ENCODE peak calls at places on chromosomes 4 and X, in seven cellular contexts. One of them, this sample, is unnamed.

GRCh38 chrX:72540318-72540717 is 32.3 kb downstream of the HDAC8 start:
- DNase-seq in PC-9: no peak
- DNase-seq in GM23338: peak; percentile 39
- DNase-seq in GM23248: peak; percentile 41
- DNase-seq in MM.1S: no peak
- DNase-seq in HCT116: no peak
- DNase-seq in hepatocyte: peak; percentile 8
- DNase-seq in this sample: peak; percentile 44

GRCh38 chr4:19151684-19152083 is 1100.0 kb upstream of the SLIT2 start:
- DNase-seq in HCT116: no peak
- DNase-seq in PC-9: no peak
- DNase-seq in hepatocyte: no peak
- DNase-seq in MM.1S: no peak
- DNase-seq in GM23248: no peak
- DNase-seq in GM23338: no peak
- DNase-seq in this sample: no peak

GRCh38 chr4:66921433-66921832 is 623.9 kb downstream of the CENPC start:
- DNase-seq in GM23338: no peak
- DNase-seq in HCT116: no peak
- DNase-seq in hepatocyte: no peak
- DNase-seq in PC-9: no peak
- DNase-seq in GM23248: no peak
- DNase-seq in MM.1S: no peak
- DNase-seq in this sample: no peak

GRCh38 chr4:126727461-126727860 is 905.3 kb upstream of the INTU start:
- DNase-seq in PC-9: no peak
- DNase-seq in MM.1S: no peak
- DNase-seq in GM23338: no peak
- DNase-seq in hepatocyte: no peak
- DNase-seq in HCT116: no peak
- DNase-seq in GM23248: peak; percentile 44
- DNase-seq in this sample: no peak

GRCh38 chr4:52957791-52958190 is 95.7 kb downstream of the RASL11B start:
- DNase-seq in PC-9: no peak
- DNase-seq in MM.1S: no peak
- DNase-seq in hepatocyte: no peak
- DNase-seq in HCT116: no peak
- DNase-seq in GM23248: no peak
- DNase-seq in GM23338: no peak
- DNase-seq in this sample: no peak

GRCh38 chr4:128572778-128573241 is 236.7 kb upstream of the JADE1 start:
- DNase-seq in MM.1S: no peak
- DNase-seq in hepatocyte: no peak
- DNase-seq in PC-9: peak; percentile 19
- DNase-seq in HCT116: no peak
- DNase-seq in GM23248: no peak
- DNase-seq in GM23338: no peak
- DNase-seq in this sample: peak; percentile 38

GRCh38 chrX:35251229-35251628 is 308.6 kb downstream of the FAM47B start:
- DNase-seq in PC-9: no peak
- DNase-seq in hepatocyte: no peak
- DNase-seq in MM.1S: no peak
- DNase-seq in GM23248: no peak
- DNase-seq in GM23338: no peak
- DNase-seq in HCT116: no peak
- DNase-seq in this sample: no peak

GRCh38 chr4:140637836-140638235 is 69.1 kb upstream of the UCP1 start:
- DNase-seq in GM23338: peak; percentile 79
- DNase-seq in HCT116: peak; percentile 35
- DNase-seq in hepatocyte: no peak
- DNase-seq in GM23248: peak; percentile 45
- DNase-seq in PC-9: no peak
- DNase-seq in MM.1S: peak; percentile 60
- DNase-seq in this sample: peak; percentile 36

GRCh38 chrX:132022115-132022862 is 813 bp upstream of the STK26 start:
- DNase-seq in HCT116: no peak
- DNase-seq in hepatocyte: no peak
- DNase-seq in MM.1S: peak; percentile 18
- DNase-seq in GM23248: peak; percentile 8
- DNase-seq in GM23338: peak; percentile 14
- DNase-seq in PC-9: no peak
- DNase-seq in this sample: peak; percentile 44

GRCh38 chrX:153623310-153624029 is 23.5 kb upstream of the DUSP9 start:
- DNase-seq in MM.1S: no peak
- DNase-seq in HCT116: no peak
- DNase-seq in GM23338: no peak
- DNase-seq in PC-9: no peak
- DNase-seq in hepatocyte: no peak
- DNase-seq in GM23248: no peak
- DNase-seq in this sample: no peak

GRCh38 chr4:174119818-174120217 is 163.6 kb downstream of the FBXO8 start:
- DNase-seq in hepatocyte: no peak
- DNase-seq in GM23338: no peak
- DNase-seq in HCT116: no peak
- DNase-seq in GM23248: peak; percentile 36
- DNase-seq in MM.1S: no peak
- DNase-seq in PC-9: no peak
- DNase-seq in this sample: no peak

GRCh38 chr4:152633118-152633517 is 46.7 kb downstream of the TMEM154 start:
- DNase-seq in GM23248: no peak
- DNase-seq in MM.1S: no peak
- DNase-seq in GM23338: peak; percentile 37
- DNase-seq in HCT116: no peak
- DNase-seq in PC-9: no peak
- DNase-seq in hepatocyte: no peak
- DNase-seq in this sample: no peak

GRCh38 chrX:18898091-18898490 is 85.8 kb downstream of the PHKA2 start:
- DNase-seq in GM23338: no peak
- DNase-seq in MM.1S: no peak
- DNase-seq in hepatocyte: no peak
- DNase-seq in PC-9: no peak
- DNase-seq in GM23248: no peak
- DNase-seq in HCT116: no peak
- DNase-seq in this sample: no peak

GRCh38 chr4:78059524-78059889 is 2.4 kb downstream of the FRAS1 start:
- DNase-seq in HCT116: peak; percentile 84
- DNase-seq in PC-9: peak; percentile 50
- DNase-seq in MM.1S: peak; percentile 52
- DNase-seq in GM23338: peak; percentile 97
- DNase-seq in hepatocyte: peak; percentile 90
- DNase-seq in GM23248: peak; percentile 92
- DNase-seq in this sample: peak; percentile 84

GRCh38 chrX:47143894-47144625 is 442 bp downstream of the NDUFB11 start:
- DNase-seq in PC-9: no peak
- DNase-seq in hepatocyte: peak; percentile 58
- DNase-seq in MM.1S: peak; percentile 46
- DNase-seq in GM23338: peak; percentile 59
- DNase-seq in HCT116: no peak
- DNase-seq in GM23248: peak; percentile 60
- DNase-seq in this sample: no peak

GRCh38 chrX:96563663-96564062 is 121.0 kb upstream of the DIAPH2 start:
- DNase-seq in hepatocyte: peak; percentile 51
- DNase-seq in HCT116: no peak
- DNase-seq in GM23248: peak; percentile 70
- DNase-seq in MM.1S: no peak
- DNase-seq in PC-9: no peak
- DNase-seq in GM23338: no peak
- DNase-seq in this sample: peak; percentile 24

GRCh38 chrX:7146026-7146702 is 1.3 kb upstream of the STS start:
- DNase-seq in hepatocyte: no peak
- DNase-seq in HCT116: no peak
- DNase-seq in PC-9: no peak
- DNase-seq in GM23248: peak; percentile 29
- DNase-seq in GM23338: no peak
- DNase-seq in MM.1S: no peak
- DNase-seq in this sample: no peak

GRCh38 chr4:189202182-189202868 is 738.3 kb upstream of the FRG1 start:
- DNase-seq in PC-9: peak; percentile 11
- DNase-seq in hepatocyte: peak; percentile 83
- DNase-seq in HCT116: peak; percentile 28
- DNase-seq in GM23248: peak; percentile 82
- DNase-seq in MM.1S: peak; percentile 80
- DNase-seq in GM23338: peak; percentile 68
- DNase-seq in this sample: peak; percentile 44

GRCh38 chr4:29853843-29854242 is 866.3 kb upstream of the PCDH7 start:
- DNase-seq in MM.1S: no peak
- DNase-seq in GM23338: peak; percentile 17
- DNase-seq in HCT116: no peak
- DNase-seq in GM23248: no peak
- DNase-seq in hepatocyte: no peak
- DNase-seq in PC-9: no peak
- DNase-seq in this sample: no peak

GRCh38 chrX:20481632-20482031 is 214.9 kb upstream of the RPS6KA3 start:
- DNase-seq in MM.1S: no peak
- DNase-seq in GM23338: no peak
- DNase-seq in HCT116: no peak
- DNase-seq in hepatocyte: no peak
- DNase-seq in PC-9: no peak
- DNase-seq in GM23248: peak; percentile 39
- DNase-seq in this sample: no peak

GRCh38 chr4:46994007-46994405 is 625 bp upstream of the GABRA4 start:
- DNase-seq in GM23248: no peak
- DNase-seq in MM.1S: no peak
- DNase-seq in PC-9: no peak
- DNase-seq in HCT116: no peak
- DNase-seq in GM23338: peak; percentile 29
- DNase-seq in hepatocyte: no peak
- DNase-seq in this sample: no peak
- TF ChIP-seq EZH2 in GM23248: no peak
- TF ChIP-seq EZH2 in MM.1S: no peak
- TF ChIP-seq EZH2 in PC-9: no peak
- TF ChIP-seq EZH2 in HCT116: no peak
- TF ChIP-seq EZH2 in GM23338: peak; percentile 72
- TF ChIP-seq EZH2 in hepatocyte: no peak
- TF ChIP-seq EZH2 in this sample: no peak

DNA sequence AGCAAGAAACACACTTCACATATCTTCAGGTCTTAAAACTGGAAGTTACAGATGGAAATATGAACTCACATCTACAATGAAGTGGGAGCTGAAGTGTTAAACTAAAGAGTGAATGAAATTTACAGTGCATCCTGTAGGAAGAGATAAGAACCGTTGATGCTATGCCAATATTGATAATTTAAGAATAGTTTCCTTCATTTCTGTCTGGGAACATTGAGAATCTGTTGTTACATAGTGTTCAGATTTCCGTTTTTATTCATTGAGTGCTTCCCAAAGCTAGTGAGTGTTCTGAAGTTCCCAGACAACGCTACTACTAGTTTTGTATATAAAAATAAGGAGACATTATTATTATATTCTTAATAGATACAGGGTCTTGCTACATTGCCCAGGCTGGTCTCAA is 52.3 kb downstream of the UBE2K start:
- DNase-seq in hepatocyte: no peak
- DNase-seq in MM.1S: no peak
- DNase-seq in GM23338: no peak
- DNase-seq in PC-9: no peak
- DNase-seq in GM23248: no peak
- DNase-seq in HCT116: no peak
- DNase-seq in this sample: no peak
- H4K20me1 ChIP-seq in hepatocyte: peaks cover 4% of the 10 kb centered on the region
- H4K20me1 ChIP-seq in MM.1S: no peaks in the 10 kb centered on the region
- H4K20me1 ChIP-seq in GM23338: peaks cover 39% of the 10 kb centered on the region
- H4K20me1 ChIP-seq in PC-9: peaks cover 30% of the 10 kb centered on the region
- H4K20me1 ChIP-seq in GM23248: no peaks in the 10 kb centered on the region
- H4K20me1 ChIP-seq in HCT116: peaks cover 7% of the 10 kb centered on the region
- H4K20me1 ChIP-seq in this sample: no peaks in the 10 kb centered on the region

DNA sequence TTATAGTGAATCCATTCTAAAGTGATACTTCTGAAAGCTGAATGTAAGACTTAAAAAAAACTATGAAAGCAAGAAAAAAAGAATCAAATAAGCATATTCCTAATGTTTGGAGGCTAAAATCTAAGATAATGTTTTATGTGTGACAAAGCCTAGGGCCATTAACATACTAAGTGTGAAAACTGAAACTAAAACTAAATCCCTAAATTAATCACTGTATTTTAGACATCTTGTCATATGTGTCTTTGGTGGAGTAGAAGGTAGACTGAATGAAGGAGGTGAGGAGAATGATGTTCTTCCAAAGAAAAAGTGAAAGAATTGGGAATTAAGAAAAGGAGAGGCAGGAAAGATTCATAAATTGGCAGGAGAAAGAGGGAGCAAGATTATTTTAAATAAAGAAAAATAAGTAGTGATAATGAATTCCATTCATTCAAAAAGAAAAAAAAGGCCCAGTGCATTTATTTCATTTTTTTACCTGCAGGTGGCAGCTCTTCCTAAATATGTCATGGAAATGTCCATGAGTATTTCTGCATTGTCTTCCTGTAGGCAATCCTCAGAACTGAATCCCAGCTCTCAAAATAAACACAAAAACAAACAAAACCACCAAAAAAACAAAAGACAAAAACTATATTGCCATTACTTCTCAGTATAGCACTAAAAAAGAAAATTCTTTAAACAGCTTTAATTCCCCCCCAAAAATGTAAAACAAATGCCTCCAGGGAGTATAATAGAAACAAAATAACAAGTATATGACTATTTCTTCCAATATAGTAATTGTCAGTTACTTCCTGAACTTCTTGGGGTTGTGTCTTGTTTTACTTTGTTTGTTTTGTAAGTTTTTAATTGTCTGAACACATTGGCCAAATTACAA is 17.0 kb upstream of the AP1AR start:
- DNase-seq in GM23248: peak; percentile 62
- DNase-seq in HCT116: peak; percentile 28
- DNase-seq in hepatocyte: peak; percentile 34
- DNase-seq in PC-9: no peak
- DNase-seq in GM23338: peak; percentile 25
- DNase-seq in MM.1S: peak; percentile 19
- DNase-seq in this sample: peak; percentile 55
- H3K9me2 ChIP-seq in GM23248: no peaks in the 10 kb centered on the region
- H3K9me2 ChIP-seq in HCT116: no peaks in the 10 kb centered on the region
- H3K9me2 ChIP-seq in hepatocyte: no peaks in the 10 kb centered on the region
- H3K9me2 ChIP-seq in PC-9: no peaks in the 10 kb centered on the region
- H3K9me2 ChIP-seq in GM23338: no peaks in the 10 kb centered on the region
- H3K9me2 ChIP-seq in MM.1S: no peaks in the 10 kb centered on the region
- H3K9me2 ChIP-seq in this sample: no peaks in the 10 kb centered on the region

GRCh38 chrX:53321216-53321942 is 40.0 kb upstream of the IQSEC2 start:
- DNase-seq in PC-9: no peak
- DNase-seq in MM.1S: no peak
- DNase-seq in hepatocyte: peak; percentile 26
- DNase-seq in HCT116: no peak
- DNase-seq in GM23248: peak; percentile 42
- DNase-seq in GM23338: peak; percentile 22
- DNase-seq in this sample: no peak

GRCh38 chrX:53318766-53319353 is 37.5 kb upstream of the IQSEC2 start:
- DNase-seq in GM23248: no peak
- DNase-seq in MM.1S: no peak
- DNase-seq in GM23338: peak; percentile 28
- DNase-seq in hepatocyte: no peak
- DNase-seq in PC-9: no peak
- DNase-seq in HCT116: no peak
- DNase-seq in this sample: no peak

GRCh38 chrX:53320543-53321215 is 39.3 kb upstream of the IQSEC2 start:
- DNase-seq in PC-9: no peak
- DNase-seq in GM23248: peak; percentile 35
- DNase-seq in hepatocyte: peak; percentile 16
- DNase-seq in GM23338: peak; percentile 15
- DNase-seq in MM.1S: no peak
- DNase-seq in HCT116: no peak
- DNase-seq in this sample: no peak

GRCh38 chrX:53321943-53322497 is 40.6 kb upstream of the IQSEC2 start:
- DNase-seq in HCT116: no peak
- DNase-seq in hepatocyte: no peak
- DNase-seq in MM.1S: no peak
- DNase-seq in GM23248: no peak
- DNase-seq in PC-9: no peak
- DNase-seq in GM23338: no peak
- DNase-seq in this sample: no peak

GRCh38 chrX:53319614-53320542 is 38.5 kb upstream of the IQSEC2 start:
- DNase-seq in HCT116: no peak
- DNase-seq in hepatocyte: no peak
- DNase-seq in MM.1S: no peak
- DNase-seq in PC-9: no peak
- DNase-seq in GM23338: no peak
- DNase-seq in GM23248: peak; percentile 58
- DNase-seq in this sample: no peak
- TF ChIP-seq EZH2 in HCT116: no peak
- TF ChIP-seq EZH2 in hepatocyte: no peak
- TF ChIP-seq EZH2 in MM.1S: no peak
- TF ChIP-seq EZH2 in PC-9: no peak
- TF ChIP-seq EZH2 in GM23338: no peak
- TF ChIP-seq EZH2 in GM23248: no peak
- TF ChIP-seq EZH2 in this sample: no peak

This sample was measured in PC-3.